ENCODE peak calls at places on chromosomes 6 and 20, in seven cellular contexts. E, C, J, K, I, B and N are unnamed samples. For H3K27me3 and H3K36me3, the result is how much of the 10 kb centered on the place peaks cover.

GRCh38 chr6:4253604-4254211 is 118.3 kb upstream of the ECI2 start:
- DNase-seq in J (no peak), C (peak), I (no peak), K (no peak), E (no peak), B (no peak), N (peak)

GRCh38 chr20:47735412-47736400 is 49.6 kb downstream of the SULF2 start:
- DNase-seq in K (no peak), J (no peak), B (peak), I (no peak), C (no peak), E (no peak), N (peak)

GRCh38 chr6:148307400-148307799 is 35.2 kb upstream of the SASH1 start:
- DNase-seq in B (no peak), I (no peak), E (no peak), K (no peak), C (peak), J (no peak), N (no peak)

GRCh38 chr6:11869656-11870340 is 91.2 kb upstream of the ADTRP start:
- DNase-seq in J (peak), B (no peak), E (no peak), C (peak), K (no peak), I (no peak), N (peak)

GRCh38 chr20:2688041-2688591 is 4.5 kb upstream of the EBF4 start:
- DNase-seq in I (peak), E (peak), B (peak), J (peak), K (peak), C (peak), N (peak)

GRCh38 chr20:2292711-2293110 is 3.1 kb upstream of the TGM3 start:
- DNase-seq in I (peak), K (no peak), B (peak), C (no peak), E (no peak), J (no peak), N (no peak)

GRCh38 chr6:34558172-34558714 is 2.1 kb upstream of the SPDEF start:
- DNase-seq in B (no peak), I (no peak), C (no peak), J (no peak), E (no peak), K (no peak), N (no peak)

GRCh38 chr6:1310628-1311399 is 1.1 kb upstream of the FOXQ1 start:
- DNase-seq in C (peak), I (peak), J (no peak), K (peak), B (peak), E (no peak), N (no peak)

GRCh38 chr20:49230021-49230420 is 10.8 kb downstream of the DDX27 start:
- DNase-seq in J (no peak), E (no peak), B (peak), I (no peak), C (no peak), K (no peak), N (no peak)

GRCh38 chr6:139940741-139941712 is 566.6 kb upstream of the CITED2 start:
- DNase-seq in K (no peak), I (no peak), J (no peak), E (no peak), B (no peak), C (no peak), N (no peak)

DNA sequence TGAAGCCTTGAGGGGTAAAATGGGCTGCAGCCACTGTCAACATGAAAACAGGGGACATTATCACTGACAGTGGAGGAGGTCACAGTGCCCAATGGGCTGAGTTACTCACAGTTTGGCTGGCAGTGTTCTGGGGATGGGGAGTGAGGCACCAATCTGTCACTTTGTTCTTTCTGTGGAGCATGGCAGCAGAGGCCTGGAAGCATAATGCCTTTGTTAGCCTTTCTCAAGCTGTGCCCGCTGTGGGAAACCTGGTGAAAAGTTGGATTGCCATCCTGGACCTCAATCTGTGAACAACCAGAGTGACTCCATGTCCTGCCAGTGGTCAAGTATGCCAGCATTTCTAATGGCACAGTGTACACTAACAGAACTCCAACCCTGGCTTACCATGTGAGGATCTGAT is 143.6 kb downstream of the OR2B2 start:
- DNase-seq in J (no peak), B (no peak), C (no peak), K (no peak), I (peak), E (no peak), N (no peak)
- H3K27me3 ChIP-seq in J (under half), B (under half), C (under half), K (under half), I (under half), E (under half), N (under half)

GRCh38 chr6:106630366-106630765 is 988 bp downstream of the QRSL1 start:
- DNase-seq in K (no peak), I (no peak), J (no peak), C (no peak), E (no peak), B (no peak), N (no peak)
- H3K4me3 ChIP-seq in K (peak), I (peak), J (peak), C (peak), E (peak), B (peak), N (no peak)

DNA sequence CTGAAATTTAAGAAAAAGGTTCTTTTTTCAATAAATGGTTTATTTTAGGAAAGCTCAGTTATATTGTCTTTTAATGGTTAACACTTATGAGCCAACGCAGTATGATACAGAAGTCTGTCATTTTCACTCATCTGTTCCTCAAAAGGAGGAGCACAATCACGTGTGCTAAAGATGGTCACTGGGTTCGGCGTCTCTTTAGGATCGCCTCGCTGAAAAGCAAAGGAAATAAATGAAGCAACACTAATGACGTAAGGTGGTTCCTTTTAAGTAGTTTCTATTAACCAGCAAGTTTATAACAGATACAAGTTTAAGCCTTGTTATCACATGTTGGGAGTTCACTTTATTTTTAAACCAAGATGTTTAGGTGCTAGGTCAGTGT is 125.7 kb downstream of the MAP3K4 start:
- DNase-seq in I (no peak), K (no peak), B (no peak), J (no peak), E (no peak), C (no peak), N (no peak)
- H3K36me3 ChIP-seq in I (half or more), K (under half), B (under half), J (under half), E (under half), C (under half), N (under half)

GRCh38 chr20:21190866-21191265 is 65.0 kb downstream of the KIZ start:
- DNase-seq in C (no peak), I (no peak), B (no peak), K (no peak), E (no peak), J (no peak), N (no peak)
- H3K27me3 ChIP-seq in C (under half), I (under half), B (under half), K (under half), E (under half), J (under half), N (under half)